ENCODE peak calls at places on chromosomes 2 and 18, in ten cellular contexts. One of them, this sample, is unnamed.

GRCh38 chr2:142190805-142191204 is 60.0 kb upstream of the LRP1B start:
- DNase-seq in body of pancreas: no peak
- DNase-seq in HEK293T: no peak
- DNase-seq in cardiac fibroblast: peak
- DNase-seq in T1000: no peak
- DNase-seq in activated effector memory CD4-positive, alpha-beta T cell treated with anti-CD3 and anti-CD28 coated beads, Interleukin-2, amount 50 U/mL, for 16 hours: no peak
- DNase-seq in breast epithelium: no peak
- DNase-seq in Caco-2: no peak
- DNase-seq in progenitor cell of endocrine pancreas: no peak
- DNase-seq in stimulated activated naive CD8-positive, alpha-beta T cell treated with anti-CD3 and anti-CD28 coated beads, Interleukin-15, Interleukin-2, amounts not matched to agents 100 U/mL and 50 U/mL, for 24 hours: no peak
- DNase-seq in this sample: no peak

GRCh38 chr2:33498291-33498956 is 22.0 kb downstream of the RASGRP3 start:
- DNase-seq in body of pancreas: no peak
- DNase-seq in HEK293T: no peak
- DNase-seq in cardiac fibroblast: no peak
- DNase-seq in T1000: no peak
- DNase-seq in activated effector memory CD4-positive, alpha-beta T cell treated with anti-CD3 and anti-CD28 coated beads, Interleukin-2, amount 50 U/mL, for 16 hours: no peak
- DNase-seq in breast epithelium: no peak
- DNase-seq in Caco-2: no peak
- DNase-seq in progenitor cell of endocrine pancreas: no peak
- DNase-seq in stimulated activated naive CD8-positive, alpha-beta T cell treated with anti-CD3 and anti-CD28 coated beads, Interleukin-15, Interleukin-2, amounts not matched to agents 100 U/mL and 50 U/mL, for 24 hours: no peak
- DNase-seq in this sample: no peak

GRCh38 chr2:237866119-237866621 is 6.7 kb downstream of the RAMP1 start:
- DNase-seq in body of pancreas: no peak
- DNase-seq in HEK293T: no peak
- DNase-seq in cardiac fibroblast: peak
- DNase-seq in T1000: no peak
- DNase-seq in activated effector memory CD4-positive, alpha-beta T cell treated with anti-CD3 and anti-CD28 coated beads, Interleukin-2, amount 50 U/mL, for 16 hours: peak
- DNase-seq in breast epithelium: no peak
- DNase-seq in Caco-2: no peak
- DNase-seq in progenitor cell of endocrine pancreas: no peak
- DNase-seq in stimulated activated naive CD8-positive, alpha-beta T cell treated with anti-CD3 and anti-CD28 coated beads, Interleukin-15, Interleukin-2, amounts not matched to agents 100 U/mL and 50 U/mL, for 24 hours: no peak
- DNase-seq in this sample: peak

GRCh38 chr18:46035701-46036680 is 36.1 kb downstream of the PSTPIP2 start:
- DNase-seq in body of pancreas: no peak
- DNase-seq in HEK293T: no peak
- DNase-seq in cardiac fibroblast: peak
- DNase-seq in T1000: no peak
- DNase-seq in activated effector memory CD4-positive, alpha-beta T cell treated with anti-CD3 and anti-CD28 coated beads, Interleukin-2, amount 50 U/mL, for 16 hours: no peak
- DNase-seq in breast epithelium: no peak
- DNase-seq in Caco-2: no peak
- DNase-seq in progenitor cell of endocrine pancreas: no peak
- DNase-seq in stimulated activated naive CD8-positive, alpha-beta T cell treated with anti-CD3 and anti-CD28 coated beads, Interleukin-15, Interleukin-2, amounts not matched to agents 100 U/mL and 50 U/mL, for 24 hours: no peak
- DNase-seq in this sample: no peak

GRCh38 chr2:69734040-69734611 is 7.8 kb upstream of the ANXA4 start:
- DNase-seq in body of pancreas: no peak
- DNase-seq in HEK293T: no peak
- DNase-seq in cardiac fibroblast: no peak
- DNase-seq in T1000: no peak
- DNase-seq in activated effector memory CD4-positive, alpha-beta T cell treated with anti-CD3 and anti-CD28 coated beads, Interleukin-2, amount 50 U/mL, for 16 hours: no peak
- DNase-seq in breast epithelium: no peak
- DNase-seq in Caco-2: peak
- DNase-seq in progenitor cell of endocrine pancreas: no peak
- DNase-seq in stimulated activated naive CD8-positive, alpha-beta T cell treated with anti-CD3 and anti-CD28 coated beads, Interleukin-15, Interleukin-2, amounts not matched to agents 100 U/mL and 50 U/mL, for 24 hours: no peak
- DNase-seq in this sample: no peak

GRCh38 chr2:190150413-190150812 is 87.9 kb upstream of the MSTN start:
- DNase-seq in body of pancreas: no peak
- DNase-seq in HEK293T: no peak
- DNase-seq in cardiac fibroblast: no peak
- DNase-seq in T1000: no peak
- DNase-seq in activated effector memory CD4-positive, alpha-beta T cell treated with anti-CD3 and anti-CD28 coated beads, Interleukin-2, amount 50 U/mL, for 16 hours: no peak
- DNase-seq in breast epithelium: no peak
- DNase-seq in Caco-2: no peak
- DNase-seq in progenitor cell of endocrine pancreas: no peak
- DNase-seq in stimulated activated naive CD8-positive, alpha-beta T cell treated with anti-CD3 and anti-CD28 coated beads, Interleukin-15, Interleukin-2, amounts not matched to agents 100 U/mL and 50 U/mL, for 24 hours: no peak
- DNase-seq in this sample: no peak

GRCh38 chr2:216057688-216058193 is 23.9 kb downstream of the PECR start:
- DNase-seq in body of pancreas: peak
- DNase-seq in HEK293T: no peak
- DNase-seq in cardiac fibroblast: peak
- DNase-seq in T1000: no peak
- DNase-seq in activated effector memory CD4-positive, alpha-beta T cell treated with anti-CD3 and anti-CD28 coated beads, Interleukin-2, amount 50 U/mL, for 16 hours: peak
- DNase-seq in breast epithelium: no peak
- DNase-seq in Caco-2: peak
- DNase-seq in progenitor cell of endocrine pancreas: no peak
- DNase-seq in stimulated activated naive CD8-positive, alpha-beta T cell treated with anti-CD3 and anti-CD28 coated beads, Interleukin-15, Interleukin-2, amounts not matched to agents 100 U/mL and 50 U/mL, for 24 hours: peak
- DNase-seq in this sample: no peak

GRCh38 chr2:36707050-36707449 is 10.5 kb downstream of the VIT start:
- DNase-seq in body of pancreas: no peak
- DNase-seq in HEK293T: no peak
- DNase-seq in cardiac fibroblast: peak
- DNase-seq in T1000: peak
- DNase-seq in activated effector memory CD4-positive, alpha-beta T cell treated with anti-CD3 and anti-CD28 coated beads, Interleukin-2, amount 50 U/mL, for 16 hours: no peak
- DNase-seq in breast epithelium: no peak
- DNase-seq in Caco-2: no peak
- DNase-seq in progenitor cell of endocrine pancreas: no peak
- DNase-seq in stimulated activated naive CD8-positive, alpha-beta T cell treated with anti-CD3 and anti-CD28 coated beads, Interleukin-15, Interleukin-2, amounts not matched to agents 100 U/mL and 50 U/mL, for 24 hours: no peak
- DNase-seq in this sample: no peak

GRCh38 chr2:30358351-30358750 is 88.7 kb upstream of the LCLAT1 start:
- DNase-seq in body of pancreas: no peak
- DNase-seq in HEK293T: no peak
- DNase-seq in cardiac fibroblast: no peak
- DNase-seq in T1000: no peak
- DNase-seq in activated effector memory CD4-positive, alpha-beta T cell treated with anti-CD3 and anti-CD28 coated beads, Interleukin-2, amount 50 U/mL, for 16 hours: no peak
- DNase-seq in breast epithelium: no peak
- DNase-seq in Caco-2: no peak
- DNase-seq in progenitor cell of endocrine pancreas: no peak
- DNase-seq in stimulated activated naive CD8-positive, alpha-beta T cell treated with anti-CD3 and anti-CD28 coated beads, Interleukin-15, Interleukin-2, amounts not matched to agents 100 U/mL and 50 U/mL, for 24 hours: no peak
- DNase-seq in this sample: no peak

GRCh38 chr2:32792416-32792815 is 154.3 kb upstream of the LTBP1 start:
- DNase-seq in body of pancreas: no peak
- DNase-seq in HEK293T: no peak
- DNase-seq in cardiac fibroblast: no peak
- DNase-seq in T1000: no peak
- DNase-seq in activated effector memory CD4-positive, alpha-beta T cell treated with anti-CD3 and anti-CD28 coated beads, Interleukin-2, amount 50 U/mL, for 16 hours: no peak
- DNase-seq in breast epithelium: no peak
- DNase-seq in Caco-2: no peak
- DNase-seq in progenitor cell of endocrine pancreas: no peak
- DNase-seq in stimulated activated naive CD8-positive, alpha-beta T cell treated with anti-CD3 and anti-CD28 coated beads, Interleukin-15, Interleukin-2, amounts not matched to agents 100 U/mL and 50 U/mL, for 24 hours: no peak
- DNase-seq in this sample: no peak

GRCh38 chr2:926896-927295 is 23.8 kb upstream of the SNTG2 start:
- DNase-seq in body of pancreas: no peak
- DNase-seq in HEK293T: no peak
- DNase-seq in cardiac fibroblast: no peak
- DNase-seq in T1000: no peak
- DNase-seq in activated effector memory CD4-positive, alpha-beta T cell treated with anti-CD3 and anti-CD28 coated beads, Interleukin-2, amount 50 U/mL, for 16 hours: no peak
- DNase-seq in breast epithelium: no peak
- DNase-seq in Caco-2: no peak
- DNase-seq in progenitor cell of endocrine pancreas: no peak
- DNase-seq in stimulated activated naive CD8-positive, alpha-beta T cell treated with anti-CD3 and anti-CD28 coated beads, Interleukin-15, Interleukin-2, amounts not matched to agents 100 U/mL and 50 U/mL, for 24 hours: no peak
- DNase-seq in this sample: no peak